ENCODE peak calls at places on chromosomes 13 and 19, in ten cellular contexts. C, J, A, U, I, V, K, W, L and M are unnamed samples.

GRCh38 chr19:1956868-1957492 is 16.0 kb downstream of the CSNK1G2 start:
- DNase-seq in C (no peak), J (peak; percentile 92), A (no peak), U (no peak), I (no peak), V (no peak), K (no peak), W (peak; percentile 40), L (no peak), M (no peak)

GRCh38 chr13:99477493-99477892 is 23.8 kb upstream of the TM9SF2 start:
- DNase-seq in C (no peak), J (no peak), A (no peak), U (no peak), I (no peak), V (no peak), K (no peak), W (no peak), L (no peak), M (no peak)

GRCh38 chr19:5455367-5456129 is at the start of gene ZNRF4:
- DNase-seq in C (no peak), J (peak; percentile 54), A (no peak), U (no peak), I (no peak), V (no peak), K (no peak), W (no peak), L (no peak), M (no peak)

GRCh38 chr13:42549555-42549941 is 24.4 kb upstream of the TNFSF11 start:
- DNase-seq in C (no peak), J (no peak), A (no peak), U (no peak), I (no peak), V (peak; percentile 19), K (no peak), W (no peak), L (no peak), M (no peak)

GRCh38 chr19:42412223-42412622 is 15.0 kb downstream of the LIPE start:
- DNase-seq in C (no peak), J (peak; percentile 83), A (no peak), U (no peak), I (no peak), V (no peak), K (no peak), W (peak; percentile 33), L (no peak), M (no peak)

GRCh38 chr13:40539954-40540706 is 126.3 kb downstream of the FOXO1 start:
- DNase-seq in C (peak; percentile 15), J (peak; percentile 67), A (no peak), U (no peak), I (no peak), V (peak; percentile 82), K (peak; percentile 73), W (peak; percentile 21), L (no peak), M (peak; percentile 76)

GRCh38 chr19:57465680-57466381 is 8.9 kb upstream of the VN1R1 start:
- DNase-seq in C (no peak), J (peak; percentile 55), A (no peak), U (no peak), I (no peak), V (peak; percentile 33), K (peak; percentile 65), W (peak; percentile 32), L (no peak), M (no peak)

GRCh38 chr13:95716231-95716630 is 39.3 kb downstream of the DNAJC3 start:
- DNase-seq in C (no peak), J (no peak), A (no peak), U (no peak), I (no peak), V (no peak), K (no peak), W (peak; percentile 17), L (no peak), M (no peak)

GRCh38 chr19:3073931-3074595 is 11.8 kb upstream of the TLE5 start:
- DNase-seq in C (no peak), J (no peak), A (no peak), U (peak; percentile 29), I (no peak), V (no peak), K (peak; percentile 40), W (no peak), L (no peak), M (no peak)

GRCh38 chr13:35729926-35730627 is 253.6 kb upstream of the MAB21L1 start:
- DNase-seq in C (no peak), J (no peak), A (no peak), U (no peak), I (no peak), V (no peak), K (no peak), W (no peak), L (no peak), M (no peak)

GRCh38 chr19:48565090-48565489 is 13.1 kb downstream of the SULT2B1 start:
- DNase-seq in C (no peak), J (no peak), A (no peak), U (no peak), I (no peak), V (peak; percentile 54), K (peak; percentile 76), W (no peak), L (no peak), M (peak; percentile 93)

GRCh38 chr13:29901714-29902631 is 51.6 kb upstream of the UBL3 start:
- DNase-seq in C (no peak), J (no peak), A (no peak), U (no peak), I (no peak), V (peak; percentile 96), K (peak; percentile 95), W (no peak), L (no peak), M (peak; percentile 71)

GRCh38 chr13:110306340-110306959 is 507 bp downstream of the COL4A1 start:
- DNase-seq in C (no peak), J (peak; percentile 83), A (no peak), U (no peak), I (no peak), V (peak; percentile 68), K (peak; percentile 57), W (peak; percentile 69), L (peak; percentile 51), M (no peak)

GRCh38 chr13:110305001-110305400 is 2.0 kb downstream of the COL4A1 start:
- DNase-seq in C (no peak), J (no peak), A (no peak), U (no peak), I (no peak), V (no peak), K (no peak), W (no peak), L (no peak), M (no peak)

GRCh38 chr13:110304256-110304655 is 2.7 kb downstream of the COL4A1 start:
- DNase-seq in C (no peak), J (no peak), A (no peak), U (no peak), I (no peak), V (peak; percentile 84), K (peak; percentile 54), W (no peak), L (no peak), M (no peak)

GRCh38 chr13:110305949-110306339 is 1.0 kb downstream of the COL4A1 start:
- DNase-seq in C (no peak), J (no peak), A (no peak), U (no peak), I (no peak), V (peak; percentile 43), K (peak; percentile 42), W (no peak), L (no peak), M (no peak)

DNA sequence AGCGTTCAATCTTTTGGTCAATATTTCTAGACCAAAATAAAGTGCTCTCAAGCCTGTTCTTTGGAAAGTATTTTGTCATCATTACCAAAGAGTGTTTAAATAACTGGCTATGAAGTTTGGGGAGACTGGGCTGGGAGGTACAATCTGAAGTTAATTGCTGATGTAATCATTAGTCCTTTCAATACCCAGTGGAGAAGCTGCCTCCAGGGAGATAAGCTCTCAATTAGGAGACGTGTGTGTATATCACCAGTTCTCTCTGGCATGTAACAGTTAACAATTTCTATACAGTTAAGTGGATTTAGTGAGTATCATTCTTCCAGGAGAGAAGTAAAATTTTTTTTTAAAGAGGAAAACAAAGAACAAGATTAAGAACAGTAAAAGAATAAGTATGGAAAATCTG is 1.4 kb downstream of the COL4A1 start:
- DNase-seq in C (no peak), J (no peak), A (no peak), U (no peak), I (no peak), V (no peak), K (no peak), W (no peak), L (no peak), M (no peak)
- H3K4me3 ChIP-seq in C (peak overlapping the region; percentile 37), J (no peak overlapping the region), A (no peak overlapping the region), U (no peak overlapping the region), I (peak overlapping the region; percentile 95), V (peak overlapping the region; percentile 50), K (peak overlapping the region; percentile 89), W (peak overlapping the region; percentile 94), L (peak overlapping the region; percentile 71), M (no peak overlapping the region)

GRCh38 chr19:15169541-15170285 is 31.1 kb downstream of the NOTCH3 start:
- DNase-seq in C (no peak), J (no peak), A (no peak), U (no peak), I (no peak), V (no peak), K (no peak), W (no peak), L (no peak), M (no peak)
- H3K36me3 ChIP-seq in C (no peaks in the 10 kb centered on the region), J (peaks cover 32% of the 10 kb centered on the region), A (no peaks in the 10 kb centered on the region), U (peaks cover 2% of the 10 kb centered on the region), I (peaks cover 81% of the 10 kb centered on the region), V (peaks cover 8% of the 10 kb centered on the region), K (peaks cover 9% of the 10 kb centered on the region), W (no peaks in the 10 kb centered on the region), L (peaks cover 26% of the 10 kb centered on the region), M (peaks cover 6% of the 10 kb centered on the region)

DNA sequence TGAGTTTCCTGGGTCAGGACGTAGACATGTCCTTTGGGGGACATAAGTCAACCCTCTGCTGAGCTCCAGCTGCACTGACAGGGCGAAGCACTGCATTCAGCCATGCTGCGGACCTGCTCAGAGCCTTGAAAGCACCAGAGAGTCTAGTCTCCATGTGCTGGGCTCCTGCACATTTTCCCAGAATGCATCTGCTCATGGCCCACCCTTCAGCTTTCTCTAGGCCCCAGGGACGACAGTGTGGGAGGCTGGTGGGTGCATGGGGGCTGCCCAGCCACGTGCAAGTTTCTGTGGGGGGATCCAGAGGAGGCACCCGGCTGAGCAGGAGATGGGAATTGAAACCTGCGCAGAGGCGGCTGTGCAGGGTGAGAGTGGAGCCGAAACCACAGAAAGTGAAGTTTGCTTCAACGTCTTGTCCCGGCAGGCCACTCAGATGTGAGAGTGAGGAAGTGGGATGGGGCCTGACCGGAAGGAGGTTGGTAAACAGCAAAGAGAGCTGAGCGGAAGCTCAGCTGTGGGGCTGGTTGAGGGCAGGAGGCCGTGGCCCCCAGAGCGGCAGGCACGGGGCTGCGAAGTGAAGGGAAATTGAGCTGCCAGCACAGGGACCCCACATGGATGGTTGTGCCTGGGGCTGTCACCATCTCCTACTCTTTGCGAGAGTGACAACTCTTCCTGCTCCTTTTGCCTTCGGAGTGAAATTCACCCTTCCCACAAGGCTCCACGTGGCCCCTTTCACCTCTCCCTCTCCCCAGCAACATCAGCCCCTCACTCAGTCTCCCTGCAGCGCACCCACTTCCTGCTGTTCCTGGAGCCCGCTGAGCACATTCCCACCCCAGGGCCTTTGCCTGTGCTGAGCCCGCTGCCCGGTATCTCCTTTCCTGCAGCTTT is 11.8 kb downstream of the PGLS start:
- DNase-seq in C (no peak), J (peak; percentile 48), A (no peak), U (no peak), I (no peak), V (no peak), K (no peak), W (no peak), L (no peak), M (no peak)
- H3K4me3 ChIP-seq in C (no peak overlapping the region), J (no peak overlapping the region), A (peak overlapping the region; percentile 21), U (no peak overlapping the region), I (no peak overlapping the region), V (no peak overlapping the region), K (no peak overlapping the region), W (no peak overlapping the region), L (no peak overlapping the region), M (no peak overlapping the region)

GRCh38 chr13:32504263-32504662 is 34.3 kb downstream of the N4BP2L2 start:
- DNase-seq in C (no peak), J (no peak), A (no peak), U (no peak), I (no peak), V (no peak), K (no peak), W (no peak), L (no peak), M (no peak)
- H3K36me3 ChIP-seq in C (peaks cover 2% of the 10 kb centered on the region), J (no peaks in the 10 kb centered on the region), A (peaks cover 5% of the 10 kb centered on the region), U (no peaks in the 10 kb centered on the region), I (peaks cover 8% of the 10 kb centered on the region), V (no peaks in the 10 kb centered on the region), K (peaks cover 27% of the 10 kb centered on the region), W (no peaks in the 10 kb centered on the region), L (peaks cover 7% of the 10 kb centered on the region), M (peaks cover 38% of the 10 kb centered on the region)